ENCODE peak calls at places on chromosomes 7 and 10, in five cellular contexts. B is activated T-cell treated with anti-CD3 and anti-CD28 coated beads for 48 hours, U is NT2/D1, R is GM19239, Y is H54. Z is an unnamed sample.

GRCh38 chr7:77746164-77746823 is 50.0 kb downstream of the RSBN1L start:
- DNase-seq in B (no peak), U (no peak), R (no peak), Y (no peak), Z (no peak)

GRCh38 chr7:38127216-38128207 is 50.5 kb upstream of the STARD3NL start:
- DNase-seq in B (no peak), U (no peak), R (no peak), Y (no peak), Z (no peak)

GRCh38 chr7:38886265-38886664 is 22.7 kb downstream of the VPS41 start:
- DNase-seq in B (no peak), U (no peak), R (no peak), Y (no peak), Z (no peak)

GRCh38 chr7:22202141-22202540 is 154.8 kb downstream of the RAPGEF5 start:
- DNase-seq in B (no peak), U (no peak), R (no peak), Y (no peak), Z (no peak)

GRCh38 chr10:1581189-1581588 is 156.1 kb downstream of the ADARB2 start:
- DNase-seq in B (no peak), U (no peak), R (no peak), Y (no peak), Z (no peak)

GRCh38 chr7:20785211-20786048 is 1.3 kb downstream of the SP8 start:
- DNase-seq in B (no peak), U (no peak), R (peak), Y (no peak), Z (no peak)

GRCh38 chr10:131082991-131083465 is 228.5 kb downstream of the TCERG1L start:
- DNase-seq in B (no peak), U (no peak), R (no peak), Y (no peak), Z (no peak)

GRCh38 chr7:140127360-140128127 is 49.2 kb downstream of the KDM7A start:
- DNase-seq in B (no peak), U (no peak), R (no peak), Y (no peak), Z (no peak)

Z was measured in kidney epithelial cell.